ENCODE peak calls at places on chromosomes 11 and 22, in six cellular contexts. One of them, this sample, is unnamed.

GRCh38 chr11:68121067-68121899 is at the start of gene CHKA:
- DNase-seq in CD14-positive monocyte: peak
- DNase-seq in stimulated activated CD4-positive, alpha-beta T cell treated with anti-CD3 and anti-CD28 coated beads, Interleukin-15, amount 100 ng/mL, for 24 hours: peak
- DNase-seq in NCI-H226: peak
- DNase-seq in activated T-cell treated with anti-CD3 and anti-CD28 coated beads for 24 hours: peak
- DNase-seq in activated CD8-positive, alpha-beta memory T cell treated with anti-CD3 and anti-CD28 coated beads, Interleukin-2, amount 50 U/mL, for 48 hours: peak
- DNase-seq in this sample: peak

GRCh38 chr11:862704-863388 is 20.2 kb downstream of the TSPAN4 start:
- DNase-seq in stimulated activated CD4-positive, alpha-beta T cell treated with anti-CD3 and anti-CD28 coated beads, Interleukin-15, amount 100 ng/mL, for 24 hours: no peak
- DNase-seq in NCI-H226: no peak
- DNase-seq in CD14-positive monocyte: no peak
- DNase-seq in activated T-cell treated with anti-CD3 and anti-CD28 coated beads for 24 hours: no peak
- DNase-seq in activated CD8-positive, alpha-beta memory T cell treated with anti-CD3 and anti-CD28 coated beads, Interleukin-2, amount 50 U/mL, for 48 hours: no peak
- DNase-seq in this sample: no peak

GRCh38 chr22:44166877-44167276 is 13.8 kb upstream of the PARVG start:
- DNase-seq in stimulated activated CD4-positive, alpha-beta T cell treated with anti-CD3 and anti-CD28 coated beads, Interleukin-15, amount 100 ng/mL, for 24 hours: no peak
- DNase-seq in activated CD8-positive, alpha-beta memory T cell treated with anti-CD3 and anti-CD28 coated beads, Interleukin-2, amount 50 U/mL, for 48 hours: no peak
- DNase-seq in CD14-positive monocyte: no peak
- DNase-seq in NCI-H226: no peak
- DNase-seq in activated T-cell treated with anti-CD3 and anti-CD28 coated beads for 24 hours: no peak
- DNase-seq in this sample: no peak

GRCh38 chr11:45092901-45093760 is 53.3 kb upstream of the PRDM11 start:
- DNase-seq in NCI-H226: peak
- DNase-seq in activated T-cell treated with anti-CD3 and anti-CD28 coated beads for 24 hours: no peak
- DNase-seq in CD14-positive monocyte: no peak
- DNase-seq in stimulated activated CD4-positive, alpha-beta T cell treated with anti-CD3 and anti-CD28 coated beads, Interleukin-15, amount 100 ng/mL, for 24 hours: peak
- DNase-seq in activated CD8-positive, alpha-beta memory T cell treated with anti-CD3 and anti-CD28 coated beads, Interleukin-2, amount 50 U/mL, for 48 hours: peak
- DNase-seq in this sample: peak

GRCh38 chr22:45917146-45917545 is 59.8 kb downstream of the WNT7B start:
- DNase-seq in NCI-H226: no peak
- DNase-seq in CD14-positive monocyte: no peak
- DNase-seq in stimulated activated CD4-positive, alpha-beta T cell treated with anti-CD3 and anti-CD28 coated beads, Interleukin-15, amount 100 ng/mL, for 24 hours: no peak
- DNase-seq in activated CD8-positive, alpha-beta memory T cell treated with anti-CD3 and anti-CD28 coated beads, Interleukin-2, amount 50 U/mL, for 48 hours: no peak
- DNase-seq in activated T-cell treated with anti-CD3 and anti-CD28 coated beads for 24 hours: no peak
- DNase-seq in this sample: no peak

GRCh38 chr22:47552024-47552423 is 789.6 kb downstream of the TBC1D22A start:
- DNase-seq in CD14-positive monocyte: no peak
- DNase-seq in stimulated activated CD4-positive, alpha-beta T cell treated with anti-CD3 and anti-CD28 coated beads, Interleukin-15, amount 100 ng/mL, for 24 hours: no peak
- DNase-seq in activated T-cell treated with anti-CD3 and anti-CD28 coated beads for 24 hours: no peak
- DNase-seq in activated CD8-positive, alpha-beta memory T cell treated with anti-CD3 and anti-CD28 coated beads, Interleukin-2, amount 50 U/mL, for 48 hours: peak
- DNase-seq in NCI-H226: no peak
- DNase-seq in this sample: no peak

GRCh38 chr11:3030289-3031070 is 26.7 kb downstream of the CARS1 start:
- DNase-seq in CD14-positive monocyte: no peak
- DNase-seq in NCI-H226: no peak
- DNase-seq in activated T-cell treated with anti-CD3 and anti-CD28 coated beads for 24 hours: no peak
- DNase-seq in activated CD8-positive, alpha-beta memory T cell treated with anti-CD3 and anti-CD28 coated beads, Interleukin-2, amount 50 U/mL, for 48 hours: no peak
- DNase-seq in stimulated activated CD4-positive, alpha-beta T cell treated with anti-CD3 and anti-CD28 coated beads, Interleukin-15, amount 100 ng/mL, for 24 hours: no peak
- DNase-seq in this sample: no peak

GRCh38 chr22:24427500-24428164 is at the start of gene ADORA2A:
- DNase-seq in activated CD8-positive, alpha-beta memory T cell treated with anti-CD3 and anti-CD28 coated beads, Interleukin-2, amount 50 U/mL, for 48 hours: peak
- DNase-seq in activated T-cell treated with anti-CD3 and anti-CD28 coated beads for 24 hours: peak
- DNase-seq in CD14-positive monocyte: peak
- DNase-seq in stimulated activated CD4-positive, alpha-beta T cell treated with anti-CD3 and anti-CD28 coated beads, Interleukin-15, amount 100 ng/mL, for 24 hours: peak
- DNase-seq in NCI-H226: no peak
- DNase-seq in this sample: peak

GRCh38 chr11:70399681-70400112 is 1.4 kb downstream of the CTTN start:
- DNase-seq in activated T-cell treated with anti-CD3 and anti-CD28 coated beads for 24 hours: no peak
- DNase-seq in CD14-positive monocyte: peak
- DNase-seq in stimulated activated CD4-positive, alpha-beta T cell treated with anti-CD3 and anti-CD28 coated beads, Interleukin-15, amount 100 ng/mL, for 24 hours: peak
- DNase-seq in NCI-H226: peak
- DNase-seq in activated CD8-positive, alpha-beta memory T cell treated with anti-CD3 and anti-CD28 coated beads, Interleukin-2, amount 50 U/mL, for 48 hours: no peak
- DNase-seq in this sample: no peak

GRCh38 chr11:123182101-123182500 is 12.9 kb downstream of the CLMP start:
- DNase-seq in NCI-H226: no peak
- DNase-seq in stimulated activated CD4-positive, alpha-beta T cell treated with anti-CD3 and anti-CD28 coated beads, Interleukin-15, amount 100 ng/mL, for 24 hours: no peak
- DNase-seq in activated CD8-positive, alpha-beta memory T cell treated with anti-CD3 and anti-CD28 coated beads, Interleukin-2, amount 50 U/mL, for 48 hours: no peak
- DNase-seq in CD14-positive monocyte: no peak
- DNase-seq in activated T-cell treated with anti-CD3 and anti-CD28 coated beads for 24 hours: no peak
- DNase-seq in this sample: no peak

This sample was measured in activated CD8-positive, alpha-beta T cell treated with anti-CD3 and anti-CD28 coated beads for 36 hours.